ENCODE peak calls at places on chromosomes 6 and 20, in nine cellular contexts. T is nucleus accumbens; H is ecto neural progenitor cell; I is stimulated activated CD4-positive, alpha-beta T cell treated with anti-CD3 and anti-CD28 coated beads, Interleukin-1b, Interleukin-23, amount 100 ng/mL, for 1 hour; G is lower lobe of right lung; A is COLO829; U is GM23338; O is uterus; Q is T1000. W is an unnamed sample.
A peak's percentile ranks its signal among the peaks of the same experiment; 100 is the strongest.

GRCh38 chr20:41111578-41111951 is 25.8 kb upstream of the PLCG1 start:
- DNase-seq in T (no peak), H (no peak), I (no peak), G (no peak), A (no peak), U (no peak), O (no peak), Q (no peak), W (no peak)

GRCh38 chr6:113969888-113970807 is 800 bp downstream of the HDAC2 start:
- DNase-seq in T (peak; percentile 43), H (peak; percentile 80), I (no peak), G (peak; percentile 77), A (no peak), U (peak; percentile 73), O (peak; percentile 47), Q (no peak), W (no peak)

GRCh38 chr6:97133071-97133470 is 149.9 kb downstream of the MMS22L start:
- DNase-seq in T (peak; percentile 30), H (no peak), I (no peak), G (no peak), A (no peak), U (no peak), O (no peak), Q (no peak), W (no peak)

GRCh38 chr6:6700421-6700820 is 111.9 kb downstream of the LY86 start:
- DNase-seq in T (no peak), H (no peak), I (no peak), G (no peak), A (no peak), U (no peak), O (no peak), Q (no peak), W (no peak)

GRCh38 chr6:158759966-158760617 is 59.1 kb downstream of the EZR start:
- DNase-seq in T (no peak), H (no peak), I (no peak), G (no peak), A (no peak), U (no peak), O (no peak), Q (no peak), W (no peak)

GRCh38 chr6:15268130-15268908 is 22.4 kb downstream of the JARID2 start:
- DNase-seq in T (no peak), H (no peak), I (no peak), G (no peak), A (no peak), U (peak; percentile 81), O (no peak), Q (no peak), W (no peak)

GRCh38 chr6:24981385-24981758 is 45.6 kb upstream of the RIPOR2 start:
- DNase-seq in T (no peak), H (no peak), I (no peak), G (no peak), A (no peak), U (peak; percentile 85), O (no peak), Q (no peak), W (no peak)

GRCh38 chr20:63810730-63811490 is 20.2 kb downstream of the ZBTB46 start:
- DNase-seq in T (no peak), H (no peak), I (no peak), G (no peak), A (no peak), U (no peak), O (no peak), Q (no peak), W (no peak)

GRCh38 chr6:156533860-156534580 is 243.2 kb upstream of the ARID1B start:
- DNase-seq in T (no peak), H (no peak), I (no peak), G (no peak), A (no peak), U (no peak), O (no peak), Q (no peak), W (no peak)

GRCh38 chr6:88872962-88873361 is 90.5 kb downstream of the RNGTT start:
- DNase-seq in T (no peak), H (no peak), I (no peak), G (no peak), A (no peak), U (no peak), O (no peak), Q (no peak), W (no peak)

GRCh38 chr6:1385129-1386042 is 4.0 kb upstream of the FOXF2 start:
- DNase-seq in T (no peak), H (peak; percentile 49), I (no peak), G (no peak), A (no peak), U (peak; percentile 48), O (no peak), Q (no peak), W (no peak)

GRCh38 chr6:170222498-170223471 is 68.1 kb downstream of the DLL1 start:
- DNase-seq in T (no peak), H (no peak), I (no peak), G (no peak), A (no peak), U (no peak), O (no peak), Q (no peak), W (no peak)

GRCh38 chr6:126812651-126813050 is 305.8 kb upstream of the RSPO3 start:
- DNase-seq in T (no peak), H (no peak), I (no peak), G (no peak), A (no peak), U (no peak), O (no peak), Q (no peak), W (no peak)

GRCh38 chr6:149044394-149044965 is 273.0 kb upstream of the TAB2 start:
- DNase-seq in T (no peak), H (no peak), I (no peak), G (no peak), A (no peak), U (no peak), O (no peak), Q (no peak), W (no peak)

GRCh38 chr20:62921119-62921687 is 5.1 kb downstream of the DIDO1 start:
- DNase-seq in T (no peak), H (peak; percentile 78), I (no peak), G (peak; percentile 56), A (peak; percentile 85), U (peak; percentile 90), O (no peak), Q (no peak), W (no peak)

GRCh38 chr6:102895683-102896082 is 1502.2 kb downstream of the GRIK2 start:
- DNase-seq in T (no peak), H (no peak), I (no peak), G (no peak), A (no peak), U (no peak), O (no peak), Q (no peak), W (no peak)

GRCh38 chr20:23132930-23133559 is 46.9 kb upstream of the CD93 start:
- DNase-seq in T (no peak), H (no peak), I (no peak), G (peak; percentile 56), A (no peak), U (no peak), O (peak; percentile 49), Q (no peak), W (no peak)

GRCh38 chr6:7203939-7204338 is 96.2 kb downstream of the RREB1 start:
- DNase-seq in T (no peak), H (no peak), I (no peak), G (no peak), A (no peak), U (no peak), O (no peak), Q (no peak), W (no peak)

GRCh38 chr20:10002871-10003270 is 31.9 kb upstream of the ANKEF1 start:
- DNase-seq in T (no peak), H (no peak), I (no peak), G (no peak), A (no peak), U (no peak), O (no peak), Q (no peak), W (no peak)

GRCh38 chr6:35318200-35318844 is 20.7 kb downstream of the DEF6 start:
- DNase-seq in T (peak; percentile 88), H (peak; percentile 97), I (no peak), G (peak; percentile 77), A (peak; percentile 92), U (peak; percentile 95), O (peak; percentile 82), Q (peak; percentile 90), W (no peak)

GRCh38 chr20:20205862-20206236 is 153.5 kb downstream of the CFAP61 start:
- DNase-seq in T (no peak), H (no peak), I (no peak), G (no peak), A (no peak), U (no peak), O (no peak), Q (no peak), W (no peak)

GRCh38 chr20:57048027-57048869 is 218.2 kb downstream of the BMP7 start:
- DNase-seq in T (no peak), H (peak; percentile 73), I (no peak), G (no peak), A (peak; percentile 85), U (peak; percentile 76), O (no peak), Q (peak; percentile 56), W (no peak)

GRCh38 chr6:32313964-32314363 is 57.7 kb downstream of the TSBP1 start:
- DNase-seq in T (no peak), H (no peak), I (no peak), G (no peak), A (no peak), U (no peak), O (no peak), Q (no peak), W (no peak)

GRCh38 chr6:53926505-53926904 is 131.7 kb downstream of the LRRC1 start:
- DNase-seq in T (no peak), H (no peak), I (no peak), G (no peak), A (no peak), U (no peak), O (no peak), Q (no peak), W (no peak)

GRCh38 chr6:75210885-75211739 is 5.3 kb upstream of the COL12A1 start:
- DNase-seq in T (no peak), H (no peak), I (no peak), G (no peak), A (no peak), U (peak; percentile 88), O (peak; percentile 77), Q (no peak), W (no peak)

GRCh38 chr6:135267085-135267484 is 86.0 kb downstream of the MYB start:
- DNase-seq in T (no peak), H (no peak), I (no peak), G (no peak), A (no peak), U (no peak), O (no peak), Q (no peak), W (no peak)

GRCh38 chr6:143270026-143270425 is 180.5 kb downstream of the ADAT2 start:
- DNase-seq in T (no peak), H (no peak), I (no peak), G (no peak), A (no peak), U (no peak), O (no peak), Q (no peak), W (no peak)

GRCh38 chr6:152496731-152497130 is 140.4 kb downstream of the SYNE1 start:
- DNase-seq in T (no peak), H (no peak), I (no peak), G (no peak), A (no peak), U (peak; percentile 19), O (no peak), Q (no peak), W (no peak)

GRCh38 chr6:143843689-143844405 is 709 bp downstream of the LTV1 start:
- DNase-seq in T (no peak), H (no peak), I (peak; percentile 2), G (no peak), A (no peak), U (no peak), O (no peak), Q (no peak), W (no peak)

GRCh38 chr6:21987501-21987957 is 309.3 kb downstream of the PRL start:
- DNase-seq in T (no peak), H (no peak), I (no peak), G (peak; percentile 48), A (peak; percentile 98), U (peak; percentile 66), O (peak; percentile 88), Q (peak; percentile 6), W (peak; percentile 82)

GRCh38 chr6:34916348-34916967 is 27.4 kb downstream of the ANKS1A start:
- DNase-seq in T (no peak), H (no peak), I (no peak), G (no peak), A (no peak), U (no peak), O (no peak), Q (no peak), W (no peak)

W was measured in AG04449.